ENCODE peak calls at places on chromosomes 2 and 18, in seven cellular contexts. M, S, K, L, I, T and R are unnamed samples.

GRCh38 chr2:69260666-69261065 is 126.4 kb downstream of the GFPT1 start:
- DNase-seq in M (no peak), S (no peak), K (no peak), L (no peak), I (no peak), T (no peak), R (no peak)

GRCh38 chr2:200469708-200470600 is 39.9 kb downstream of the KCTD18 start:
- DNase-seq in M (no peak), S (no peak), K (no peak), L (no peak), I (no peak), T (no peak), R (peak)

GRCh38 chr2:218230882-218231281 is 13.9 kb downstream of the ARPC2 start:
- DNase-seq in M (peak), S (peak), K (no peak), L (peak), I (no peak), T (no peak), R (peak)

GRCh38 chr18:31269508-31270074 is 48.4 kb upstream of the DSG1 start:
- DNase-seq in M (no peak), S (no peak), K (no peak), L (no peak), I (no peak), T (no peak), R (no peak)

GRCh38 chr2:163405298-163405697 is 330.5 kb downstream of the FIGN start:
- DNase-seq in M (no peak), S (no peak), K (no peak), L (no peak), I (no peak), T (no peak), R (no peak)

GRCh38 chr2:159506764-159507406 is 109.5 kb downstream of the BAZ2B start:
- DNase-seq in M (peak), S (no peak), K (no peak), L (peak), I (no peak), T (no peak), R (no peak)

GRCh38 chr2:127665267-127665893 is 9.9 kb downstream of the LIMS2 start:
- DNase-seq in M (no peak), S (no peak), K (no peak), L (no peak), I (no peak), T (no peak), R (no peak)

GRCh38 chr2:216108310-216108966 is 710 bp upstream of the XRCC5 start:
- DNase-seq in M (no peak), S (no peak), K (no peak), L (no peak), I (no peak), T (no peak), R (no peak)